ENCODE peak calls at places on chromosomes 4 and X, in five cellular contexts. L is left colon; K is A549; A is IMR-90; C is activated T-helper 2 cell treated with anti-CD3 and anti-CD28 coated beads, Interferon-gamma antibody, Interleukin-2, Interleukin-4, amounts not matched to agents 10 μg/mL and 5 μg/mL and 100 μg/mL, durations not matched to agents 14 hours and 24 hours and 36 hours. E is an unnamed sample.

GRCh38 chr4:1305781-1306455 is 16.2 kb downstream of the MAEA start:
- DNase-seq in L (peak; percentile 58), K (no peak), A (no peak), C (no peak), E (no peak)

GRCh38 chr4:188887905-188888304 is 748.7 kb downstream of the TRIML1 start:
- DNase-seq in L (no peak), K (no peak), A (no peak), C (no peak), E (no peak)

GRCh38 chr4:113467581-113467980 is 294.0 kb downstream of the CAMK2D start:
- DNase-seq in L (no peak), K (peak; percentile 12), A (peak; percentile 68), C (no peak), E (peak; percentile 75)

GRCh38 chr4:153465583-153465921 is 608 bp upstream of the TMEM131L start:
- DNase-seq in L (peak; percentile 60), K (peak; percentile 37), A (peak; percentile 61), C (no peak), E (peak; percentile 59)

GRCh38 chrX:9739130-9739529 is 26.5 kb downstream of the GPR143 start:
- DNase-seq in L (no peak), K (no peak), A (no peak), C (no peak), E (no peak)

GRCh38 chr4:140020457-140021361 is 133.3 kb downstream of the MAML3 start:
- DNase-seq in L (no peak), K (no peak), A (peak; percentile 17), C (no peak), E (no peak)

GRCh38 chr4:1683371-1683902 is 676 bp downstream of the FAM53A start:
- DNase-seq in L (peak; percentile 47), K (no peak), A (peak; percentile 88), C (no peak), E (peak; percentile 83)

GRCh38 chr4:183499389-183499788 is 5.5 kb upstream of the ING2 start:
- DNase-seq in L (peak; percentile 31), K (no peak), A (no peak), C (no peak), E (no peak)

GRCh38 chrX:106300656-106301055 is 132.6 kb downstream of the PWWP3B start:
- DNase-seq in L (no peak), K (no peak), A (no peak), C (no peak), E (no peak)

GRCh38 chr4:105112274-105112673 is 34.4 kb upstream of the TET2 start:
- DNase-seq in L (no peak), K (no peak), A (peak; percentile 26), C (no peak), E (peak; percentile 57)

GRCh38 chr4:92091335-92091734 is 212.4 kb upstream of the GRID2 start:
- DNase-seq in L (no peak), K (no peak), A (no peak), C (no peak), E (no peak)

GRCh38 chr4:7808752-7809151 is 130.9 kb downstream of the AFAP1 start:
- DNase-seq in L (no peak), K (no peak), A (peak; percentile 93), C (no peak), E (peak; percentile 82)

GRCh38 chrX:114334473-114334982 is 249.4 kb upstream of the HTR2C start:
- DNase-seq in L (no peak), K (no peak), A (no peak), C (no peak), E (no peak)

GRCh38 chrX:38409289-38409688 is 56.9 kb downstream of the OTC start:
- DNase-seq in L (no peak), K (no peak), A (no peak), C (no peak), E (no peak)

GRCh38 chr4:122045533-122045932 is 93.7 kb upstream of the TRPC3 start:
- DNase-seq in L (no peak), K (no peak), A (peak; percentile 96), C (no peak), E (peak; percentile 90)

GRCh38 chr4:80197132-80197573 is at the start of gene PRDM8:
- DNase-seq in L (no peak), K (no peak), A (peak; percentile 73), C (no peak), E (peak; percentile 60)

GRCh38 chr4:169314906-169315305 is 44.1 kb upstream of the SH3RF1 start:
- DNase-seq in L (peak; percentile 89), K (peak; percentile 31), A (peak; percentile 70), C (no peak), E (peak; percentile 67)

GRCh38 chr4:183249854-183250253 is 70.2 kb downstream of the CLDN22 start:
- DNase-seq in L (no peak), K (peak; percentile 11), A (peak; percentile 52), C (no peak), E (peak; percentile 58)

E was measured in fibroblast of lung.